ENCODE peak calls at places on chromosomes 3 and 15, in five cellular contexts. A is heart left ventricle, S is progenitor cell of endocrine pancreas, O is endothelial cell, Q is foreskin fibroblast. N is an unnamed sample.

GRCh38 chr3:154018100-154018696 is 103.0 kb upstream of the ARHGEF26 start:
- DNase-seq in A (no peak), Q (peak), O (peak), S (peak), N (no peak)

GRCh38 chr3:13530241-13531009 is 18.5 kb upstream of the FBLN2 start:
- DNase-seq in A (no peak), O (no peak), Q (no peak), S (no peak), N (no peak)

GRCh38 chr15:70762469-70763119 is 764 bp downstream of the UACA start:
- DNase-seq in A (peak), S (peak), O (peak), Q (peak), N (peak)

GRCh38 chr15:25903024-25903581 is 40.0 kb upstream of the ATP10A start:
- DNase-seq in A (no peak), S (no peak), Q (peak), O (no peak), N (no peak)

GRCh38 chr3:128498127-128498626 is 5.2 kb upstream of the GATA2 start:
- DNase-seq in O (no peak), A (no peak), Q (no peak), S (no peak), N (no peak)

GRCh38 chr15:77025471-77025901 is 30.6 kb downstream of the PSTPIP1 start:
- DNase-seq in O (no peak), S (peak), A (no peak), Q (no peak), N (peak)

GRCh38 chr3:194476784-194477183 is 10.0 kb downstream of the ATP13A3 start:
- DNase-seq in S (no peak), A (peak), O (no peak), Q (no peak), N (no peak)

GRCh38 chr3:133426721-133427120 is 26.9 kb downstream of the BFSP2 start:
- DNase-seq in A (no peak), O (no peak), S (no peak), Q (peak), N (no peak)

GRCh38 chr15:63699391-63699790 is 102.2 kb downstream of the FBXL22 start:
- DNase-seq in O (no peak), S (no peak), A (no peak), Q (no peak), N (no peak)

GRCh38 chr15:71549100-71549499 is 261.3 kb upstream of the NR2E3 start:
- DNase-seq in Q (no peak), S (no peak), A (no peak), O (no peak), N (no peak)

GRCh38 chr15:64749999-64750657 is 25.3 kb downstream of the RBPMS2 start:
- DNase-seq in S (no peak), Q (peak), A (peak), O (peak), N (no peak)

GRCh38 chr3:113825090-113825489 is 13.5 kb upstream of the GRAMD1C start:
- DNase-seq in Q (no peak), A (no peak), S (no peak), O (no peak), N (no peak)

GRCh38 chr15:51878446-51879386 is 49.3 kb downstream of the TMOD3 start:
- DNase-seq in A (no peak), Q (peak), O (no peak), S (no peak), N (no peak)

GRCh38 chr3:38438421-38438820 is 15.3 kb upstream of the ACVR2B start:
- DNase-seq in O (no peak), S (no peak), Q (no peak), A (peak), N (no peak)

GRCh38 chr15:60000824-60001641 is 3.1 kb upstream of the FOXB1 start:
- DNase-seq in Q (no peak), A (no peak), S (no peak), O (no peak), N (no peak)

GRCh38 chr15:91948001-91948608 is 94.6 kb downstream of the SLCO3A1 start:
- DNase-seq in S (no peak), O (no peak), Q (no peak), A (peak), N (no peak)

GRCh38 chr3:138497851-138498250 is 63.4 kb downstream of the ESYT3 start:
- DNase-seq in S (no peak), O (no peak), A (no peak), Q (no peak), N (no peak)

GRCh38 chr3:46585799-46586693 is 19.9 kb upstream of the LRRC2 start:
- DNase-seq in S (no peak), O (no peak), A (no peak), Q (no peak), N (no peak)
- TF ChIP-seq CTCF in S (no peak), O (no peak), A (no peak), Q (no peak), N (no peak)

GRCh38 chr3:156826896-156827882 is 1.0 kb downstream of the LEKR1 start:
- DNase-seq in S (no peak), O (no peak), Q (no peak), A (no peak), N (no peak)

GRCh38 chr3:156834435-156834834 is 8.3 kb downstream of the LEKR1 start:
- DNase-seq in O (no peak), Q (no peak), A (no peak), S (no peak), N (no peak)

GRCh38 chr3:156826144-156826895 is at the start of gene LEKR1:
- DNase-seq in A (peak), Q (peak), S (peak), O (peak), N (peak)

GRCh38 chr3:156834962-156835535 is 8.9 kb downstream of the LEKR1 start:
- DNase-seq in A (no peak), O (no peak), Q (no peak), S (no peak), N (no peak)

DNA sequence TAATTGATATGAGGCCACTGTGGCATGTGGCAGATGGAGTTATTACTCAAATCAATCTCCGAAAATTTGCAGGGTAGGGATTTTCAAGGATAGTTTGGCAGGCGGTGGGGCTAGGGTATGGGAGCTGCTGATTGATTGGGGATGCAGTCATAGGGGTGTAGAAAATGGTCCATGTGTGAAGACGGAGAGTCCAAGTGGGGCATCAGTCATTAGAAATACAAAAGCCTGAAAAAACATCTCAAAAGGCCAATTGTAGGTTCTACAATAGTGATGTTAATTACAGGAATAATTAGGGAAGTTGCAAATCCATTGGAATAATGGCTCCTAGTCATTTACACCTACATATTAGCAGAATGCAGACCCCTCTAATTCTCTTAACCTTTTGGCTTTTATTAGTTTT is 4.9 kb downstream of the LEKR1 start:
- DNase-seq in A (no peak), O (no peak), S (no peak), Q (no peak), N (no peak)
- TF ChIP-seq CTCF in A (no peak), O (no peak), S (no peak), Q (no peak), N (no peak)

GRCh38 chr3:126959921-126960603 is 22.9 kb upstream of the PLXNA1 start:
- DNase-seq in Q (peak), O (peak), A (no peak), S (no peak), N (no peak)
- TF ChIP-seq CTCF in Q (peak), O (no peak), A (no peak), S (peak), N (no peak)

DNA sequence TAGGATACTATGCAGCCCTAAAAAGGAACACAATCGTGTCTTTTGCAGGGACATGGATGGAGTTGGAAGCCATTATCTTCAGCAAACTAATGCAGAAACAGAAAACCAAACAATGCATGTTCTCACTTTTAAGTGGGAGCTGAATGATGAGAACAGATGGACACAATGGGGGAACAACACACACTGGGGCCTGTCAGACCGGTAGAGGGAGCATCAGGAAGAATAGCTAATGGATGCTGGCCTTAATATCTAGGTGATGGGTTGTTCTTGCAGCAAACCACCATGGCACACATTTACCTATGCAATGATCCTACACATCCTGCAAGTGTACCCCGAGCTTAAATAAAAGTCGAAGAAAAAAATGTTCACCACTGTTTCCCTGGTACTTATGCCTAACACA is 17.5 kb downstream of the SENP7 start:
- DNase-seq in A (no peak), S (no peak), Q (no peak), O (no peak), N (no peak)
- TF ChIP-seq CTCF in A (no peak), S (no peak), Q (no peak), O (no peak), N (no peak)

GRCh38 chr3:24373198-24373959 is 121.3 kb downstream of the THRB start:
- DNase-seq in S (no peak), A (peak), Q (no peak), O (no peak), N (no peak)
- TF ChIP-seq CTCF in S (no peak), A (no peak), Q (no peak), O (no peak), N (no peak)

GRCh38 chr15:90401499-90401898 is 13.5 kb downstream of the IQGAP1 start:
- DNase-seq in Q (no peak), A (no peak), S (no peak), O (no peak), N (no peak)
- TF ChIP-seq CTCF in Q (no peak), A (no peak), S (no peak), O (no peak), N (no peak)

GRCh38 chr15:79025201-79025600 is 65.4 kb downstream of the RASGRF1 start:
- DNase-seq in S (no peak), Q (no peak), A (no peak), O (peak), N (peak)
- TF ChIP-seq CTCF in S (peak), Q (no peak), A (no peak), O (no peak), N (no peak)

GRCh38 chr15:85381850-85382751 is 1.7 kb downstream of the AKAP13 start:
- DNase-seq in O (no peak), Q (peak), S (no peak), A (no peak), N (no peak)

GRCh38 chr15:85380217-85380859 is at the start of gene AKAP13:
- DNase-seq in O (peak), S (peak), A (peak), Q (peak), N (peak)

GRCh38 chr15:85379403-85380131 is 836 bp upstream of the AKAP13 start:
- DNase-seq in A (no peak), S (no peak), O (peak), Q (peak), N (peak)

GRCh38 chr15:85382942-85383341 is 2.5 kb downstream of the AKAP13 start:
- DNase-seq in O (no peak), S (no peak), Q (no peak), A (no peak), N (no peak)

GRCh38 chr15:85380860-85381535 is 595 bp downstream of the AKAP13 start:
- DNase-seq in O (no peak), Q (peak), A (no peak), S (peak), N (peak)
- TF ChIP-seq CTCF in O (no peak), Q (no peak), A (no peak), S (no peak), N (no peak)

N was measured in activated B cell treated with CpG ODN at 0.5 μM for 24 hours.